ENCODE peak calls at places on chromosomes 13 and 19, in four cellular contexts. R is mesothelial cell of epicardium, Q is astrocyte of the spinal cord, G is psoas muscle. Z is an unnamed sample.

GRCh38 chr13:75870397-75870801 is 234.3 kb downstream of the LMO7 start:
- DNase-seq in R (no peak), Q (no peak), G (no peak), Z (peak)

GRCh38 chr13:102830646-102831045 is 15.2 kb upstream of the ERCC5 start:
- DNase-seq in R (no peak), Q (no peak), G (no peak), Z (no peak)

GRCh38 chr13:100550433-100550832 is 38.2 kb downstream of the GGACT start:
- DNase-seq in R (no peak), Q (peak), G (peak), Z (peak)

GRCh38 chr13:48749144-48749543 is 95.4 kb downstream of the CYSLTR2 start:
- DNase-seq in R (no peak), Q (peak), G (no peak), Z (peak)

GRCh38 chr13:73038064-73038463 is 20.7 kb upstream of the KLF5 start:
- DNase-seq in R (no peak), Q (no peak), G (no peak), Z (no peak)

GRCh38 chr13:32267836-32268439 is 47.2 kb downstream of the ZAR1L start:
- DNase-seq in R (no peak), Q (no peak), G (no peak), Z (no peak)

GRCh38 chr13:112943309-112944125 is 25.5 kb upstream of the MCF2L start:
- DNase-seq in R (peak), Q (peak), G (peak), Z (peak)

GRCh38 chr13:111915104-111915551 is 151.8 kb upstream of the SOX1 start:
- DNase-seq in R (peak), Q (no peak), G (no peak), Z (no peak)

GRCh38 chr19:46016426-46017094 is 6.3 kb downstream of the PGLYRP1 start:
- DNase-seq in R (peak), Q (peak), G (peak), Z (peak)

GRCh38 chr13:74205313-74205690 is 71.1 kb upstream of the KLF12 start:
- DNase-seq in R (no peak), Q (peak), G (no peak), Z (no peak)

GRCh38 chr13:20178156-20178555 is 14.6 kb downstream of the GJB2 start:
- DNase-seq in R (no peak), Q (no peak), G (no peak), Z (no peak)

GRCh38 chr19:8370176-8371010 is 6.4 kb downstream of the ANGPTL4 start:
- DNase-seq in R (no peak), Q (no peak), G (no peak), Z (no peak)

Z was measured in IMR-90.